ENCODE peak calls at places on chromosomes 5 and 9, in eight cellular contexts. One of them, this sample, is unnamed.

GRCh38 chr5:122896598-122897282 is 51.3 kb downstream of the SNX24 start:
- DNase-seq in K562: no peak
- DNase-seq in upper lobe of left lung: no peak
- DNase-seq in transverse colon: no peak
- DNase-seq in GM12878: no peak
- DNase-seq in HepG2: peak; percentile 9
- DNase-seq in sigmoid colon: no peak
- DNase-seq in H1: no peak
- DNase-seq in this sample: no peak

GRCh38 chr5:74974451-74975089 is 77.8 kb downstream of the GCNT4 start:
- DNase-seq in K562: no peak
- DNase-seq in transverse colon: no peak
- DNase-seq in upper lobe of left lung: no peak
- DNase-seq in H1: no peak
- DNase-seq in GM12878: no peak
- DNase-seq in sigmoid colon: no peak
- DNase-seq in HepG2: no peak
- DNase-seq in this sample: no peak

GRCh38 chr5:121257621-121258020 is 594.1 kb upstream of the FTMT start:
- DNase-seq in GM12878: no peak
- DNase-seq in upper lobe of left lung: no peak
- DNase-seq in K562: no peak
- DNase-seq in sigmoid colon: no peak
- DNase-seq in H1: no peak
- DNase-seq in HepG2: no peak
- DNase-seq in transverse colon: no peak
- DNase-seq in this sample: no peak

GRCh38 chr5:175214152-175214551 is 229.8 kb downstream of the DRD1 start:
- DNase-seq in HepG2: no peak
- DNase-seq in upper lobe of left lung: no peak
- DNase-seq in GM12878: no peak
- DNase-seq in transverse colon: no peak
- DNase-seq in H1: no peak
- DNase-seq in K562: no peak
- DNase-seq in sigmoid colon: no peak
- DNase-seq in this sample: no peak

GRCh38 chr5:141223112-141223783 is at the start of gene PCDHB14:
- DNase-seq in transverse colon: no peak
- DNase-seq in K562: peak; percentile 18
- DNase-seq in sigmoid colon: no peak
- DNase-seq in upper lobe of left lung: no peak
- DNase-seq in GM12878: no peak
- DNase-seq in HepG2: peak; percentile 45
- DNase-seq in H1: no peak
- DNase-seq in this sample: no peak

GRCh38 chr5:173864126-173865075 is 23.7 kb upstream of the CPEB4 start:
- DNase-seq in GM12878: no peak
- DNase-seq in upper lobe of left lung: peak; percentile 70
- DNase-seq in K562: peak; percentile 51
- DNase-seq in HepG2: peak; percentile 35
- DNase-seq in H1: no peak
- DNase-seq in transverse colon: peak; percentile 57
- DNase-seq in sigmoid colon: no peak
- DNase-seq in this sample: peak; percentile 77

GRCh38 chr9:81266086-81266485 is 423.3 kb downstream of the TLE1 start:
- DNase-seq in upper lobe of left lung: no peak
- DNase-seq in GM12878: no peak
- DNase-seq in transverse colon: no peak
- DNase-seq in sigmoid colon: no peak
- DNase-seq in H1: no peak
- DNase-seq in HepG2: no peak
- DNase-seq in K562: no peak
- DNase-seq in this sample: no peak

GRCh38 chr5:78235289-78235688 is 59.2 kb downstream of the AP3B1 start:
- DNase-seq in sigmoid colon: no peak
- DNase-seq in transverse colon: no peak
- DNase-seq in K562: no peak
- DNase-seq in H1: no peak
- DNase-seq in HepG2: no peak
- DNase-seq in GM12878: no peak
- DNase-seq in upper lobe of left lung: no peak
- DNase-seq in this sample: no peak

GRCh38 chr9:133737071-133737773 is 930 bp downstream of the SARDH start:
- DNase-seq in GM12878: no peak
- DNase-seq in H1: no peak
- DNase-seq in upper lobe of left lung: no peak
- DNase-seq in HepG2: no peak
- DNase-seq in K562: no peak
- DNase-seq in sigmoid colon: peak; percentile 56
- DNase-seq in transverse colon: no peak
- DNase-seq in this sample: peak; percentile 25

GRCh38 chr9:14433841-14434511 is 120.0 kb upstream of the NFIB start:
- DNase-seq in GM12878: no peak
- DNase-seq in H1: no peak
- DNase-seq in transverse colon: no peak
- DNase-seq in HepG2: peak; percentile 20
- DNase-seq in upper lobe of left lung: no peak
- DNase-seq in K562: no peak
- DNase-seq in sigmoid colon: no peak
- DNase-seq in this sample: no peak

GRCh38 chr5:158943057-158943456 is 156.7 kb downstream of the EBF1 start:
- DNase-seq in GM12878: no peak
- DNase-seq in sigmoid colon: no peak
- DNase-seq in upper lobe of left lung: no peak
- DNase-seq in H1: no peak
- DNase-seq in K562: no peak
- DNase-seq in transverse colon: no peak
- DNase-seq in HepG2: peak; percentile 18
- DNase-seq in this sample: no peak

GRCh38 chr5:83993803-83994202 is 273.1 kb upstream of the HAPLN1 start:
- DNase-seq in K562: no peak
- DNase-seq in GM12878: no peak
- DNase-seq in transverse colon: no peak
- DNase-seq in sigmoid colon: no peak
- DNase-seq in H1: no peak
- DNase-seq in upper lobe of left lung: no peak
- DNase-seq in HepG2: no peak
- DNase-seq in this sample: no peak

GRCh38 chr5:79666758-79667157 is 22.9 kb upstream of the CMYA5 start:
- DNase-seq in sigmoid colon: no peak
- DNase-seq in transverse colon: no peak
- DNase-seq in GM12878: no peak
- DNase-seq in H1: no peak
- DNase-seq in HepG2: no peak
- DNase-seq in upper lobe of left lung: no peak
- DNase-seq in K562: no peak
- DNase-seq in this sample: no peak

GRCh38 chr5:150295741-150296486 is 6.3 kb upstream of the CAMK2A start:
- DNase-seq in HepG2: no peak
- DNase-seq in transverse colon: no peak
- DNase-seq in H1: no peak
- DNase-seq in sigmoid colon: peak; percentile 50
- DNase-seq in GM12878: no peak
- DNase-seq in upper lobe of left lung: no peak
- DNase-seq in K562: no peak
- DNase-seq in this sample: no peak

GRCh38 chr5:150295172-150295611 is 5.6 kb upstream of the CAMK2A start:
- DNase-seq in upper lobe of left lung: peak; percentile 50
- DNase-seq in K562: no peak
- DNase-seq in sigmoid colon: peak; percentile 73
- DNase-seq in HepG2: peak; percentile 60
- DNase-seq in H1: no peak
- DNase-seq in transverse colon: peak; percentile 48
- DNase-seq in GM12878: no peak
- DNase-seq in this sample: peak; percentile 43

GRCh38 chr5:150291388-150292385 is 2.1 kb upstream of the CAMK2A start:
- DNase-seq in upper lobe of left lung: no peak
- DNase-seq in K562: no peak
- DNase-seq in HepG2: no peak
- DNase-seq in transverse colon: no peak
- DNase-seq in sigmoid colon: peak; percentile 47
- DNase-seq in GM12878: no peak
- DNase-seq in H1: no peak
- DNase-seq in this sample: no peak

GRCh38 chr5:150294551-150295071 is 5.0 kb upstream of the CAMK2A start:
- DNase-seq in H1: no peak
- DNase-seq in HepG2: no peak
- DNase-seq in GM12878: no peak
- DNase-seq in transverse colon: no peak
- DNase-seq in sigmoid colon: peak; percentile 52
- DNase-seq in upper lobe of left lung: no peak
- DNase-seq in K562: no peak
- DNase-seq in this sample: no peak

DNA sequence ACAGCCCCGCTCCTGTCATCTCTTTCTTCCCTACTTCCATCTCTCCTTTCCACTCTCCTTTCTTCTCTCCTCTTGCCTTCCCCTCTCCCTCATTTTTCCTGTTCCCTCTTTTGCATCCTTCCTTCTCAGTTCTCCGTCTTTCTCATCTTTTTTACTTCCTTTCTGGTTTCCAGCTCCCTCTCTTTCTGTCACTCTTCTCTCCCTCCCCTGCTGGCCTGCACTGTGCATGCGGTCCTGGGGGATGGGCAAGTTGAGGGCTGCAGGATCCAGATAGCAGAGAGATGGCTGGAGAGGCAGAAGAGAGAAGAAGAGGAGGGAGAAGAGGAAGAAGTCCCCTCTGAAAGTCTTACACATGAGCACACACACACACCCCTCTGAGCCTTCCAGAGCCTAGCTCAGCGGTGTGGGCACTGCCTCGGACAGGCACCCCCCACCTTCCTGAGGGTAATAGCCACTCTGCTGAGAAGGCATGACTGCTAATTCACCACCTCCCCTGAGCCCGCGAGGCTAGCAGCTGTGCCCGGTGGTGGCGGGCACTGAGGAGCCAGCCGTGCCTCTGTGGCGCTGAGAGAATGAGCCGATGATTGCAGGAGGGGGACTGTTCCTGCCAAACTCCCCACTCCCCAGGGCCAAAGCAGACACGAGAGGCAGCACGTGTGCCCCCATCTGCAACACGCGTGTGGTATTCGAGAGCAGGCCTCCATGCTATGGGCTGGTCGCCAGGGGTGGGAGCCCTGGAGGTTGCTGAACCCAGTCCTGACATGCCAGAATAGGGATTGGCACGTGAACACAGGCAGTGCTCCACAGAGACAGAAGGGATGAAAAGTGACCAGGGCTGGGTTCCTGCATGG is 3.7 kb upstream of the CAMK2A start:
- DNase-seq in GM12878: no peak
- DNase-seq in H1: no peak
- DNase-seq in sigmoid colon: peak; percentile 53
- DNase-seq in K562: peak; percentile 83
- DNase-seq in HepG2: no peak
- DNase-seq in upper lobe of left lung: no peak
- DNase-seq in transverse colon: no peak
- DNase-seq in this sample: no peak
- TF ChIP-seq EP300 in GM12878: no peak
- TF ChIP-seq EP300 in H1: no peak
- TF ChIP-seq EP300 in sigmoid colon: no peak
- TF ChIP-seq EP300 in K562: peak; percentile 63
- TF ChIP-seq EP300 in HepG2: no peak
- TF ChIP-seq EP300 in upper lobe of left lung: no peak
- TF ChIP-seq EP300 in transverse colon: no peak
- TF ChIP-seq EP300 in this sample: no peak

DNA sequence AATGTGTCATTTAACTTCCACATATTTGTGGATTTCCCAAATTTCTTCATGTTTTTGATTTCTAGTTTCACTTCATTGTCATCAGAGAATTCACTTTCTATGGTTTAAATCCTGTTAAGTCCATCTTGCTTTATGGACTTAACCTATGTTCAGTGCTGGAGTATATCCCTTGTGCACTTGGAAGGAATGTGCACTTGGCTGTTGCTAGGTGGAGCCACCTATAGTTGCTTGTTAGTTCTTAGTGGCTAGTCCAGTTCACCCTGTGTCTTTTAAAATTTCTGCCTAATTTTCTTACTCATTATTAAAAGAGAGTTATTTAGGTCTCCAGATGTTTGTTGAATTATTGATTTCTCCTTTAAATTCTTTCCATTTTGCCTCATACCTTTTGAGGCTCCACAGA is 1472.5 kb upstream of the CDH6 start:
- DNase-seq in upper lobe of left lung: no peak
- DNase-seq in HepG2: peak; percentile 15
- DNase-seq in GM12878: no peak
- DNase-seq in H1: no peak
- DNase-seq in sigmoid colon: no peak
- DNase-seq in transverse colon: no peak
- DNase-seq in K562: peak; percentile 7
- DNase-seq in this sample: no peak
- TF ChIP-seq CTCF in upper lobe of left lung: no peak
- TF ChIP-seq CTCF in HepG2: peak; percentile 16
- TF ChIP-seq CTCF in GM12878: no peak
- TF ChIP-seq CTCF in H1: no peak
- TF ChIP-seq CTCF in sigmoid colon: no peak
- TF ChIP-seq CTCF in transverse colon: no peak
- TF ChIP-seq CTCF in K562: no peak
- TF ChIP-seq CTCF in this sample: no peak

GRCh38 chr5:138629383-138629782 is 54.2 kb upstream of the HSPA9 start:
- DNase-seq in sigmoid colon: peak; percentile 24
- DNase-seq in H1: no peak
- DNase-seq in transverse colon: no peak
- DNase-seq in GM12878: no peak
- DNase-seq in HepG2: no peak
- DNase-seq in upper lobe of left lung: no peak
- DNase-seq in K562: no peak
- DNase-seq in this sample: no peak
- TF ChIP-seq POLR2AphosphoS5 in sigmoid colon: no peak
- TF ChIP-seq POLR2AphosphoS5 in H1: no peak
- TF ChIP-seq POLR2AphosphoS5 in transverse colon: no peak
- TF ChIP-seq POLR2AphosphoS5 in GM12878: no peak
- TF ChIP-seq POLR2AphosphoS5 in HepG2: no peak
- TF ChIP-seq POLR2AphosphoS5 in upper lobe of left lung: no peak
- TF ChIP-seq POLR2AphosphoS5 in K562: no peak
- TF ChIP-seq POLR2AphosphoS5 in this sample: no peak

GRCh38 chr9:32430720-32431119 is 46.3 kb downstream of the ACO1 start:
- DNase-seq in sigmoid colon: no peak
- DNase-seq in HepG2: no peak
- DNase-seq in transverse colon: no peak
- DNase-seq in upper lobe of left lung: no peak
- DNase-seq in GM12878: no peak
- DNase-seq in K562: no peak
- DNase-seq in H1: no peak
- DNase-seq in this sample: no peak

GRCh38 chr9:32431196-32431595 is 46.8 kb downstream of the ACO1 start:
- DNase-seq in K562: no peak
- DNase-seq in GM12878: no peak
- DNase-seq in HepG2: no peak
- DNase-seq in sigmoid colon: no peak
- DNase-seq in upper lobe of left lung: no peak
- DNase-seq in transverse colon: no peak
- DNase-seq in H1: no peak
- DNase-seq in this sample: no peak

GRCh38 chr9:32427111-32427873 is 42.8 kb downstream of the ACO1 start:
- DNase-seq in transverse colon: peak; percentile 28
- DNase-seq in H1: no peak
- DNase-seq in K562: no peak
- DNase-seq in upper lobe of left lung: peak; percentile 25
- DNase-seq in HepG2: peak; percentile 48
- DNase-seq in sigmoid colon: no peak
- DNase-seq in GM12878: no peak
- DNase-seq in this sample: peak; percentile 74

GRCh38 chr9:32434892-32435291 is 50.4 kb downstream of the ACO1 start:
- DNase-seq in transverse colon: no peak
- DNase-seq in upper lobe of left lung: no peak
- DNase-seq in sigmoid colon: no peak
- DNase-seq in GM12878: no peak
- DNase-seq in K562: no peak
- DNase-seq in HepG2: no peak
- DNase-seq in H1: no peak
- DNase-seq in this sample: no peak

GRCh38 chr9:32431940-32432555 is 47.6 kb downstream of the ACO1 start:
- DNase-seq in K562: peak; percentile 24
- DNase-seq in GM12878: no peak
- DNase-seq in sigmoid colon: peak; percentile 71
- DNase-seq in transverse colon: peak; percentile 38
- DNase-seq in upper lobe of left lung: peak; percentile 35
- DNase-seq in HepG2: peak; percentile 33
- DNase-seq in H1: no peak
- DNase-seq in this sample: peak; percentile 61
- TF ChIP-seq EP300 in K562: no peak
- TF ChIP-seq EP300 in GM12878: no peak
- TF ChIP-seq EP300 in sigmoid colon: no peak
- TF ChIP-seq EP300 in transverse colon: no peak
- TF ChIP-seq EP300 in upper lobe of left lung: no peak
- TF ChIP-seq EP300 in HepG2: no peak
- TF ChIP-seq EP300 in H1: no peak
- TF ChIP-seq EP300 in this sample: no peak

This sample was measured in stomach.